ENCODE peak calls at places on chromosomes 3 and 15, in four cellular contexts. F is mucosa of descending colon, C is BJ, R is body of pancreas. A is an unnamed sample.

GRCh38 chr15:74205593-74205969 is 3.0 kb upstream of the STRA6 start:
- DNase-seq in F (no peak), C (no peak), R (no peak), A (no peak)

GRCh38 chr15:43441316-43441715 is 51.6 kb downstream of the TP53BP1 start:
- DNase-seq in F (no peak), C (no peak), R (no peak), A (no peak)

GRCh38 chr3:59839810-59840515 is 790.1 kb upstream of the CFAP20DC start:
- DNase-seq in F (no peak), C (no peak), R (no peak), A (no peak)

GRCh38 chr3:106485802-106486201 is 617.0 kb upstream of the CBLB start:
- DNase-seq in F (no peak), C (no peak), R (no peak), A (no peak)

GRCh38 chr15:64740361-64741170 is 34.8 kb downstream of the RBPMS2 start:
- DNase-seq in F (peak; percentile 71), C (no peak), R (peak; percentile 57), A (no peak)

GRCh38 chr15:59685737-59686297 is 3.3 kb downstream of the BNIP2 start:
- DNase-seq in F (no peak), C (no peak), R (no peak), A (no peak)

GRCh38 chr15:34147371-34148140 is 45.7 kb downstream of the PGBD4 start:
- DNase-seq in F (no peak), C (no peak), R (no peak), A (no peak)

GRCh38 chr3:134709563-134710312 is 58.9 kb upstream of the KY start:
- DNase-seq in F (no peak), C (no peak), R (no peak), A (no peak)

GRCh38 chr3:72448375-72448823 is 399.8 kb downstream of the SHQ1 start:
- DNase-seq in F (no peak), C (no peak), R (no peak), A (no peak)

GRCh38 chr15:68300115-68300940 is 22.8 kb downstream of the FEM1B start:
- DNase-seq in F (no peak), C (no peak), R (no peak), A (no peak)

GRCh38 chr3:187295635-187296034 is 4.1 kb upstream of the MASP1 start:
- DNase-seq in F (no peak), C (no peak), R (no peak), A (no peak)

DNA sequence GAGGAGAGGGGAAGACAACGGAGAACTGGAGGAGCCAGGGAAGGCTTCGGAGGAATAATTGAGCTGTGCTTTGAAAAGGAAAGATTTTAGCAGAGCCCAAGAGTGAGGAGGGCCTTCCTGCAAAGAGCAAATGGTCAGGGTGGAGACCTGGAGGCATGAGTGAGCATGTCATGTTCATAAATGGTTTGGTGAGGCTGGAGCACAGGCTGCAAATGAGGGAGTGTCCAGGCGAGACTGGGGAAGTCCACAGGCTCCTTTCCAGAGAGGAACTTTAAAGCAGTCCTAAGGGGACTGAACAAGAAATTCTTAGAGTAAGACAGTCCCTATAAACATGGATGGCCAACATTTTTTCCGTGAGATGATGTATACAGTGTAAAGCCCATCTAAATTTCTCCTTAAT is 108.8 kb downstream of the THSD4 start:
- DNase-seq in F (no peak), C (no peak), R (no peak), A (no peak)
- H3K4me3 ChIP-seq in F (no peak overlapping the region), C (no peak overlapping the region), R (no peak overlapping the region), A (no peak overlapping the region)

DNA sequence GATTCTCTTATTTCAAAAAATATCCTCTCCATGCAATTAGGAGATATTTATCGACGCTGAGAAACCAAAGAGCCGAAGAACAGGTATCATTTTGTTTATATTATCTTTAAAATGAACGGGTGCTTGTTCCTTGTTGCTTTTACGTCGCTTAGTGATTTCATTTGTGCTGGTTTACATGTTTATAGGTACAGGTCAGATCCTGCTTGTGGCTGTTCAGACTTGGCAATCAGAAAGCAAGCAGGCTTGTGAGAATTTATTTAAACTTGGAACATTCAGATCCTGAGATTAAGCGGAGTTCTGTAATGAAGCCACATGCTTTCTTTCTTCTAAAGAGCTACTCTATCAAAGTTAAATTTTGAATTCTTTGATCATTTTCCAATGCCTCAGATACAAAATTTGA is 43.0 kb upstream of the ATP2C1 start:
- DNase-seq in F (no peak), C (no peak), R (no peak), A (no peak)
- H3K4me3 ChIP-seq in F (no peak overlapping the region), C (no peak overlapping the region), R (no peak overlapping the region), A (no peak overlapping the region)

GRCh38 chr3:98890181-98890882 is 11.2 kb downstream of the DCBLD2 start:
- DNase-seq in F (no peak), C (no peak), R (no peak), A (no peak)

GRCh38 chr3:98890960-98891910 is 10.3 kb downstream of the DCBLD2 start:
- DNase-seq in F (no peak), C (no peak), R (no peak), A (no peak)

GRCh38 chr3:98894791-98895576 is 6.5 kb downstream of the DCBLD2 start:
- DNase-seq in F (no peak), C (no peak), R (no peak), A (no peak)

GRCh38 chr3:98893740-98894139 is 7.8 kb downstream of the DCBLD2 start:
- DNase-seq in F (no peak), C (no peak), R (no peak), A (no peak)

DNA sequence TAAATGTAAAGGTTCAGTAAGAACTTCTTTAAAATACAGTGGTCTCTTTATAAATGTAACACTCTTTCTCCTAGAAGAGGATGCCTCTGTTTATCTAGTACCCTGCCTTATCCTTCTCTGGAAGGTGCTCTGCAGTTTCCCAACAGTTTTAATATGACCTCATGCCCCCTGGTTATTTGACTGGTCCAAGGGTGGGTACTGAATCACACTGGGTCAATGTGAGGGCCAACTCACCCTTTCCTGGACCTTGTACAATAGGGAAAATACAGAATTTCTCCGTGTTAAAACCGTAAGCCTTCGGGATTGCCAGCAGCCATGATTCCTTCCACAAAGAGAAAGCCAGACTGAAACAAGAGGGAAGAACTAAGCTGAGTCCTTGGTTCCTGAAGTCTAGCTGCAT is 9.2 kb downstream of the DCBLD2 start:
- DNase-seq in F (no peak), C (no peak), R (no peak), A (no peak)
- H3K4me3 ChIP-seq in F (no peak overlapping the region), C (no peak overlapping the region), R (no peak overlapping the region), A (no peak overlapping the region)

GRCh38 chr15:94580186-94580585 is 348.8 kb downstream of the MCTP2 start:
- DNase-seq in F (no peak), C (no peak), R (no peak), A (no peak)
- H3K4me3 ChIP-seq in F (no peak overlapping the region), C (no peak overlapping the region), R (no peak overlapping the region), A (no peak overlapping the region)

GRCh38 chr3:31804251-31805051 is 176.6 kb downstream of the OSBPL10 start:
- DNase-seq in F (no peak), C (no peak), R (no peak), A (no peak)
- H3K4me3 ChIP-seq in F (no peak overlapping the region), C (no peak overlapping the region), R (no peak overlapping the region), A (no peak overlapping the region)

GRCh38 chr3:43692085-43692484 is 1.3 kb downstream of the ABHD5 start:
- DNase-seq in F (no peak), C (no peak), R (no peak), A (no peak)
- H3K4me3 ChIP-seq in F (peak overlapping the region; percentile 83), C (no peak overlapping the region), R (no peak overlapping the region), A (no peak overlapping the region)

GRCh38 chr3:128334766-128335165 is 131.9 kb downstream of the DNAJB8 start:
- DNase-seq in F (no peak), C (no peak), R (no peak), A (no peak)

GRCh38 chr3:128335621-128336296 is 130.9 kb downstream of the DNAJB8 start:
- DNase-seq in F (no peak), C (no peak), R (peak; percentile 70), A (no peak)

GRCh38 chr3:128337305-128337704 is 129.4 kb downstream of the DNAJB8 start:
- DNase-seq in F (no peak), C (no peak), R (no peak), A (no peak)

GRCh38 chr3:128338536-128339400 is 127.9 kb downstream of the DNAJB8 start:
- DNase-seq in F (no peak), C (no peak), R (no peak), A (no peak)

DNA sequence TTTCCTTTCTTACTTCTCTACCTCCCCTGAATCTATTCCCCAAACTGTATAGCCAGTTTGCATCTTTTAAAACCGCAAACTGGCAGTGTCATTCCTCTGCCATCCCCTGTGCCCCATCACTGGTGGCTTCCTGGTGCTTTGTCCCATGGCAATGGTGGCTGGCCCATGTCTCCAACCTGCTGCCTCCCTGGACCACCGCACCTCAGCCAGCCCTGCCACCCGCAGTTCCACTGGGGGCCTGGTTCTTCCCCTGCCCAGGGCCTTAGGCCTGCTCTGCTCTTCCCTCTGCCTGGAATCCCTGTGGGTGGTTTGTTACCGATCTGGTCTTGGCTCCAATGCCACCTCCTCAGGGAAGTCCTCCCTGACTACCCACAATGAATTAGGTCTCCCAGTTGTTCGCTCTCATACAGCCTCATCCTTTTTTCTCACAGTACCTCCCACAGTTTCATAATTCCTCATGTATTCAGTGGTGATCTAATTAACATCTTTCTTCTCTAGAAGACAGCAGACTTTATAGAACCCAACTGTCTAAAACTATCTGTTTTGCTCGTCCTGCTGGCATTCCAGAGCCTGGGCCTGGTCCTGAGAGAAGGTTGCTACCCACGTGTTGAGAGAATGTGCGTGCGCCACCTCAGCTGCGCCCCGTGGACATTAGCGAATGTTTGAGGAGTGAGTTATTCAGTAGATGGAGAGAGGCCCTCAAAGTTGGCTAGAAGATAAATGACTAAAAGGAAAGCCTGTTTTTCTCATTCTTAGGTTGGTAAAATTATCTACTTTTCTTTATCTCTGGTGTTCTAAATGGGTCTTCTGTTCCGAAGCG is 130.1 kb downstream of the DNAJB8 start:
- DNase-seq in F (no peak), C (no peak), R (no peak), A (no peak)
- H3K4me3 ChIP-seq in F (no peak overlapping the region), C (no peak overlapping the region), R (no peak overlapping the region), A (no peak overlapping the region)

GRCh38 chr3:27715454-27715806 is 6.7 kb downstream of the EOMES start:
- DNase-seq in F (no peak), C (no peak), R (no peak), A (no peak)
- H3K4me3 ChIP-seq in F (no peak overlapping the region), C (no peak overlapping the region), R (no peak overlapping the region), A (no peak overlapping the region)

GRCh38 chr3:29381595-29381994 is 100.7 kb downstream of the RBMS3 start:
- DNase-seq in F (no peak), C (no peak), R (no peak), A (no peak)
- H3K4me3 ChIP-seq in F (no peak overlapping the region), C (no peak overlapping the region), R (no peak overlapping the region), A (no peak overlapping the region)

A was measured in CD4-positive, alpha-beta memory T cell.